ENCODE peak calls at places on chromosome 17, in ten cellular contexts. One of them, this sample, is unnamed. For H3K9me3, the result is how much of the 10 kb centered on the place peaks cover.

GRCh38 chr17:34275881-34276280 is 5.9 kb downstream of the CCL7 start:
- DNase-seq in neural progenitor cell: no peak
- DNase-seq in CD4-positive, alpha-beta T cell: no peak
- DNase-seq in PC-3: no peak
- DNase-seq in GM12878: no peak
- DNase-seq in AG04450: peak
- DNase-seq in kidney: no peak
- DNase-seq in PC-9: no peak
- DNase-seq in small intestine: no peak
- DNase-seq in CD4-positive, CD25-positive, alpha-beta regulatory T cell: no peak
- DNase-seq in this sample: no peak

GRCh38 chr17:63476494-63476856 is 386 bp upstream of the ACE start:
- DNase-seq in PC-3: peak
- DNase-seq in CD4-positive, CD25-positive, alpha-beta regulatory T cell: no peak
- DNase-seq in CD4-positive, alpha-beta T cell: no peak
- DNase-seq in GM12878: no peak
- DNase-seq in neural progenitor cell: peak
- DNase-seq in AG04450: no peak
- DNase-seq in PC-9: no peak
- DNase-seq in small intestine: no peak
- DNase-seq in kidney: no peak
- DNase-seq in this sample: no peak

GRCh38 chr17:62572488-62573469 is 54.7 kb upstream of the MRC2 start:
- DNase-seq in AG04450: no peak
- DNase-seq in PC-9: no peak
- DNase-seq in small intestine: no peak
- DNase-seq in GM12878: no peak
- DNase-seq in CD4-positive, alpha-beta T cell: no peak
- DNase-seq in PC-3: peak
- DNase-seq in neural progenitor cell: no peak
- DNase-seq in kidney: no peak
- DNase-seq in CD4-positive, CD25-positive, alpha-beta regulatory T cell: no peak
- DNase-seq in this sample: no peak

GRCh38 chr17:42529054-42529453 is 7.0 kb upstream of the NAGLU start:
- DNase-seq in PC-3: no peak
- DNase-seq in CD4-positive, CD25-positive, alpha-beta regulatory T cell: no peak
- DNase-seq in neural progenitor cell: no peak
- DNase-seq in GM12878: no peak
- DNase-seq in kidney: no peak
- DNase-seq in PC-9: no peak
- DNase-seq in AG04450: no peak
- DNase-seq in CD4-positive, alpha-beta T cell: no peak
- DNase-seq in small intestine: peak
- DNase-seq in this sample: no peak

GRCh38 chr17:47871048-47871447 is 20.1 kb upstream of the SP6 start:
- DNase-seq in small intestine: no peak
- DNase-seq in neural progenitor cell: no peak
- DNase-seq in kidney: no peak
- DNase-seq in PC-9: no peak
- DNase-seq in PC-3: no peak
- DNase-seq in CD4-positive, alpha-beta T cell: no peak
- DNase-seq in GM12878: no peak
- DNase-seq in CD4-positive, CD25-positive, alpha-beta regulatory T cell: no peak
- DNase-seq in AG04450: no peak
- DNase-seq in this sample: no peak

GRCh38 chr17:80529904-80530292 is 14.7 kb upstream of the RPTOR start:
- DNase-seq in GM12878: no peak
- DNase-seq in small intestine: no peak
- DNase-seq in PC-3: no peak
- DNase-seq in neural progenitor cell: no peak
- DNase-seq in CD4-positive, CD25-positive, alpha-beta regulatory T cell: no peak
- DNase-seq in PC-9: peak
- DNase-seq in kidney: no peak
- DNase-seq in AG04450: no peak
- DNase-seq in CD4-positive, alpha-beta T cell: no peak
- DNase-seq in this sample: no peak

GRCh38 chr17:47253541-47254402 is at the start of gene ITGB3:
- DNase-seq in PC-3: peak
- DNase-seq in CD4-positive, CD25-positive, alpha-beta regulatory T cell: peak
- DNase-seq in CD4-positive, alpha-beta T cell: peak
- DNase-seq in AG04450: no peak
- DNase-seq in small intestine: peak
- DNase-seq in kidney: peak
- DNase-seq in PC-9: peak
- DNase-seq in neural progenitor cell: peak
- DNase-seq in GM12878: no peak
- DNase-seq in this sample: peak

GRCh38 chr17:2042355-2042929 is 620 bp downstream of the OVCA2 start:
- DNase-seq in PC-9: no peak
- DNase-seq in CD4-positive, CD25-positive, alpha-beta regulatory T cell: no peak
- DNase-seq in neural progenitor cell: peak
- DNase-seq in small intestine: no peak
- DNase-seq in AG04450: no peak
- DNase-seq in CD4-positive, alpha-beta T cell: no peak
- DNase-seq in kidney: no peak
- DNase-seq in GM12878: no peak
- DNase-seq in PC-3: no peak
- DNase-seq in this sample: no peak

GRCh38 chr17:54559883-54560282 is 340.8 kb upstream of the TOM1L1 start:
- DNase-seq in neural progenitor cell: no peak
- DNase-seq in GM12878: no peak
- DNase-seq in kidney: no peak
- DNase-seq in PC-9: no peak
- DNase-seq in PC-3: no peak
- DNase-seq in CD4-positive, CD25-positive, alpha-beta regulatory T cell: no peak
- DNase-seq in AG04450: no peak
- DNase-seq in CD4-positive, alpha-beta T cell: no peak
- DNase-seq in small intestine: no peak
- DNase-seq in this sample: no peak

GRCh38 chr17:73397856-73398540 is 86.2 kb upstream of the CDC42EP4 start:
- DNase-seq in AG04450: no peak
- DNase-seq in PC-3: no peak
- DNase-seq in small intestine: no peak
- DNase-seq in CD4-positive, alpha-beta T cell: no peak
- DNase-seq in CD4-positive, CD25-positive, alpha-beta regulatory T cell: no peak
- DNase-seq in PC-9: no peak
- DNase-seq in GM12878: no peak
- DNase-seq in kidney: peak
- DNase-seq in neural progenitor cell: no peak
- DNase-seq in this sample: no peak
- H3K9me3 ChIP-seq in AG04450: under half
- H3K9me3 ChIP-seq in PC-3: under half
- H3K9me3 ChIP-seq in small intestine: under half
- H3K9me3 ChIP-seq in CD4-positive, alpha-beta T cell: under half
- H3K9me3 ChIP-seq in CD4-positive, CD25-positive, alpha-beta regulatory T cell: under half
- H3K9me3 ChIP-seq in PC-9: under half
- H3K9me3 ChIP-seq in GM12878: under half
- H3K9me3 ChIP-seq in kidney: under half
- H3K9me3 ChIP-seq in neural progenitor cell: under half
- H3K9me3 ChIP-seq in this sample: under half

GRCh38 chr17:40760105-40761016 is 5.2 kb upstream of the KRT25 start:
- DNase-seq in PC-9: no peak
- DNase-seq in small intestine: no peak
- DNase-seq in kidney: no peak
- DNase-seq in AG04450: no peak
- DNase-seq in PC-3: no peak
- DNase-seq in CD4-positive, alpha-beta T cell: no peak
- DNase-seq in CD4-positive, CD25-positive, alpha-beta regulatory T cell: no peak
- DNase-seq in neural progenitor cell: no peak
- DNase-seq in GM12878: no peak
- DNase-seq in this sample: no peak
- H3K9me3 ChIP-seq in PC-9: under half
- H3K9me3 ChIP-seq in small intestine: under half
- H3K9me3 ChIP-seq in kidney: under half
- H3K9me3 ChIP-seq in AG04450: under half
- H3K9me3 ChIP-seq in PC-3: under half
- H3K9me3 ChIP-seq in CD4-positive, alpha-beta T cell: under half
- H3K9me3 ChIP-seq in CD4-positive, CD25-positive, alpha-beta regulatory T cell: half or more
- H3K9me3 ChIP-seq in neural progenitor cell: under half
- H3K9me3 ChIP-seq in GM12878: under half
- H3K9me3 ChIP-seq in this sample: under half

GRCh38 chr17:52388941-52389340 is 230.4 kb upstream of the CA10 start:
- DNase-seq in kidney: no peak
- DNase-seq in AG04450: no peak
- DNase-seq in PC-3: no peak
- DNase-seq in PC-9: no peak
- DNase-seq in CD4-positive, CD25-positive, alpha-beta regulatory T cell: no peak
- DNase-seq in small intestine: peak
- DNase-seq in neural progenitor cell: no peak
- DNase-seq in CD4-positive, alpha-beta T cell: no peak
- DNase-seq in GM12878: no peak
- DNase-seq in this sample: no peak
- H3K9me3 ChIP-seq in kidney: under half
- H3K9me3 ChIP-seq in AG04450: under half
- H3K9me3 ChIP-seq in PC-3: under half
- H3K9me3 ChIP-seq in PC-9: under half
- H3K9me3 ChIP-seq in CD4-positive, CD25-positive, alpha-beta regulatory T cell: under half
- H3K9me3 ChIP-seq in small intestine: under half
- H3K9me3 ChIP-seq in neural progenitor cell: under half
- H3K9me3 ChIP-seq in CD4-positive, alpha-beta T cell: under half
- H3K9me3 ChIP-seq in GM12878: under half
- H3K9me3 ChIP-seq in this sample: under half

GRCh38 chr17:9185142-9185541 is 163.8 kb downstream of the NTN1 start:
- DNase-seq in PC-3: no peak
- DNase-seq in kidney: no peak
- DNase-seq in neural progenitor cell: no peak
- DNase-seq in AG04450: no peak
- DNase-seq in small intestine: no peak
- DNase-seq in CD4-positive, CD25-positive, alpha-beta regulatory T cell: no peak
- DNase-seq in GM12878: no peak
- DNase-seq in CD4-positive, alpha-beta T cell: no peak
- DNase-seq in PC-9: no peak
- DNase-seq in this sample: no peak

GRCh38 chr17:9187828-9188227 is 166.5 kb downstream of the NTN1 start:
- DNase-seq in PC-3: no peak
- DNase-seq in AG04450: no peak
- DNase-seq in small intestine: no peak
- DNase-seq in CD4-positive, CD25-positive, alpha-beta regulatory T cell: no peak
- DNase-seq in CD4-positive, alpha-beta T cell: no peak
- DNase-seq in neural progenitor cell: no peak
- DNase-seq in kidney: no peak
- DNase-seq in GM12878: no peak
- DNase-seq in PC-9: no peak
- DNase-seq in this sample: no peak

GRCh38 chr17:9192010-9192409 is 170.7 kb downstream of the NTN1 start:
- DNase-seq in GM12878: no peak
- DNase-seq in small intestine: no peak
- DNase-seq in PC-3: no peak
- DNase-seq in AG04450: no peak
- DNase-seq in PC-9: no peak
- DNase-seq in CD4-positive, alpha-beta T cell: no peak
- DNase-seq in CD4-positive, CD25-positive, alpha-beta regulatory T cell: no peak
- DNase-seq in neural progenitor cell: no peak
- DNase-seq in kidney: no peak
- DNase-seq in this sample: no peak

GRCh38 chr17:9185688-9186289 is 164.5 kb downstream of the NTN1 start:
- DNase-seq in small intestine: no peak
- DNase-seq in kidney: no peak
- DNase-seq in CD4-positive, CD25-positive, alpha-beta regulatory T cell: no peak
- DNase-seq in AG04450: no peak
- DNase-seq in neural progenitor cell: no peak
- DNase-seq in PC-9: no peak
- DNase-seq in PC-3: no peak
- DNase-seq in GM12878: no peak
- DNase-seq in CD4-positive, alpha-beta T cell: no peak
- DNase-seq in this sample: no peak

GRCh38 chr17:9189870-9190269 is 168.6 kb downstream of the NTN1 start:
- DNase-seq in small intestine: peak
- DNase-seq in CD4-positive, alpha-beta T cell: no peak
- DNase-seq in PC-9: no peak
- DNase-seq in GM12878: no peak
- DNase-seq in AG04450: no peak
- DNase-seq in CD4-positive, CD25-positive, alpha-beta regulatory T cell: no peak
- DNase-seq in kidney: no peak
- DNase-seq in PC-3: no peak
- DNase-seq in neural progenitor cell: no peak
- DNase-seq in this sample: no peak
- H3K9me3 ChIP-seq in small intestine: under half
- H3K9me3 ChIP-seq in CD4-positive, alpha-beta T cell: under half
- H3K9me3 ChIP-seq in PC-9: under half
- H3K9me3 ChIP-seq in GM12878: under half
- H3K9me3 ChIP-seq in AG04450: under half
- H3K9me3 ChIP-seq in CD4-positive, CD25-positive, alpha-beta regulatory T cell: under half
- H3K9me3 ChIP-seq in kidney: under half
- H3K9me3 ChIP-seq in PC-3: under half
- H3K9me3 ChIP-seq in neural progenitor cell: under half
- H3K9me3 ChIP-seq in this sample: under half

DNA sequence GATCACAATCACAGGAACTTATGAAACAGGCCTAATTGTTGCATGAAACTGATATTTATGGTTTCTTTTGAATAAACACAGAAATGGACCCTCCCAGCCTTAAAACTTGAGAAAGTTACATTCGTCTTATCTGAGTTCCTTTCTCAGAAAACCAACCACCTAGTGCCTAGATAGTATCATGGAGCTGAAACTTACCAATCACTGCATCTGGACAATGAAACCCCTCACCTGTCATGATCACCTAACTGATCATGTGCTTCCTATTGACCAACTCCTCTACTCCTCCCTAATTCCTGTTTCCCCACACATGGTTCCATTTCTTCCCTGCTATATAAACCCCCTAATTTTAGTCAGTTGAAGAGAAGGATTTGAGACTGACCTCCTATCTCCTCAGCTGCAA is 216.1 kb downstream of the SLC39A11 start:
- DNase-seq in PC-3: no peak
- DNase-seq in CD4-positive, alpha-beta T cell: no peak
- DNase-seq in small intestine: no peak
- DNase-seq in neural progenitor cell: no peak
- DNase-seq in CD4-positive, CD25-positive, alpha-beta regulatory T cell: no peak
- DNase-seq in kidney: no peak
- DNase-seq in GM12878: no peak
- DNase-seq in AG04450: no peak
- DNase-seq in PC-9: no peak
- DNase-seq in this sample: no peak
- H3K9me3 ChIP-seq in PC-3: under half
- H3K9me3 ChIP-seq in CD4-positive, alpha-beta T cell: under half
- H3K9me3 ChIP-seq in small intestine: under half
- H3K9me3 ChIP-seq in neural progenitor cell: under half
- H3K9me3 ChIP-seq in CD4-positive, CD25-positive, alpha-beta regulatory T cell: under half
- H3K9me3 ChIP-seq in kidney: under half
- H3K9me3 ChIP-seq in GM12878: under half
- H3K9me3 ChIP-seq in AG04450: under half
- H3K9me3 ChIP-seq in PC-9: under half
- H3K9me3 ChIP-seq in this sample: under half

DNA sequence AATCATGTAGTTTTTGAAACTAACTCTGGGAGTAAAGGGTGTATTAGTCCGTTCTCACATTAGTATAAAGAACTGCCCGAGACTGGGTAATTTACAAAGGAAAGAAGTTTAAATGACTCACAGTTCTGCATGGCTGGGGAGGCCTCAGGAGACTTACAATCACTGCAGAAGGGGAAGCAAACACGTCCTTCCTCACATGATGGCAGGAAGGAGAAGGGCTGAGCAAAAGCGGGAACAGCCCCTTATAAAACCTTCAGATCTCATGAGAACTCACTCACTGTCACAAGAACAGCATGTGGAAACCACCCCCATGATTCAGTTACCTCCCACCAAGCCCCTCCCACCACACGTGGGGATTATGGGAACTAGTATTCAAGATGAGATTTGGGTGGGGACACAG is 256.5 kb upstream of the TNRC6C start:
- DNase-seq in kidney: no peak
- DNase-seq in GM12878: no peak
- DNase-seq in PC-3: no peak
- DNase-seq in AG04450: no peak
- DNase-seq in neural progenitor cell: no peak
- DNase-seq in PC-9: no peak
- DNase-seq in CD4-positive, CD25-positive, alpha-beta regulatory T cell: no peak
- DNase-seq in small intestine: no peak
- DNase-seq in CD4-positive, alpha-beta T cell: no peak
- DNase-seq in this sample: no peak
- H3K9me3 ChIP-seq in kidney: under half
- H3K9me3 ChIP-seq in GM12878: under half
- H3K9me3 ChIP-seq in PC-3: under half
- H3K9me3 ChIP-seq in AG04450: under half
- H3K9me3 ChIP-seq in neural progenitor cell: under half
- H3K9me3 ChIP-seq in PC-9: under half
- H3K9me3 ChIP-seq in CD4-positive, CD25-positive, alpha-beta regulatory T cell: under half
- H3K9me3 ChIP-seq in small intestine: under half
- H3K9me3 ChIP-seq in CD4-positive, alpha-beta T cell: under half
- H3K9me3 ChIP-seq in this sample: under half